ENCODE peak calls at places on chromosomes 7 and 10, in six cellular contexts. M is H9, H is neuronal stem cell, X is IMR-90, P is H1, O is mesenchymal stem cell. Y is an unnamed sample.

GRCh38 chr10:71771821-71772617 is 1.3 kb downstream of the VSIR start:
- DNase-seq in M (no peak), P (no peak), O (peak; percentile 67), X (peak; percentile 66), H (no peak), Y (peak; percentile 33)

GRCh38 chr7:12389089-12389700 is 14.5 kb downstream of the VWDE start:
- DNase-seq in H (peak; percentile 65), P (peak; percentile 5), O (peak; percentile 69), M (peak; percentile 63), X (peak; percentile 61), Y (peak; percentile 81)

GRCh38 chr10:24406809-24407483 is 198.0 kb downstream of the KIAA1217 start:
- DNase-seq in M (no peak), X (no peak), H (no peak), O (no peak), P (no peak), Y (no peak)

GRCh38 chr7:44050121-44050914 is 5.8 kb downstream of the DBNL start:
- DNase-seq in H (no peak), O (no peak), M (peak; percentile 15), P (no peak), X (no peak), Y (no peak)

GRCh38 chr10:92042541-92042940 is 119.0 kb downstream of the BTAF1 start:
- DNase-seq in M (no peak), X (no peak), H (no peak), O (no peak), P (no peak), Y (peak; percentile 66)

GRCh38 chr10:132616995-132617780 is 79.6 kb downstream of the INPP5A start:
- DNase-seq in M (no peak), O (no peak), H (no peak), X (no peak), P (no peak), Y (no peak)

GRCh38 chr7:24573008-24573553 is at the start of gene PALS2:
- DNase-seq in H (peak; percentile 78), X (peak; percentile 58), P (no peak), M (peak; percentile 84), O (peak; percentile 77), Y (peak; percentile 88)

GRCh38 chr10:132612571-132613504 is 75.3 kb downstream of the INPP5A start:
- DNase-seq in X (peak; percentile 32), P (no peak), O (no peak), H (no peak), M (no peak), Y (no peak)

GRCh38 chr10:95247881-95248583 is 42.8 kb downstream of the PDLIM1 start:
- DNase-seq in P (no peak), O (no peak), H (no peak), X (no peak), M (no peak), Y (peak; percentile 40)

GRCh38 chr10:126731613-126731995 is 61.1 kb upstream of the C10orf90 start:
- DNase-seq in P (no peak), O (no peak), M (no peak), X (no peak), H (no peak), Y (no peak)

GRCh38 chr7:26365077-26365896 is 73.6 kb downstream of the SNX10 start:
- DNase-seq in H (peak; percentile 65), M (no peak), X (peak; percentile 77), P (no peak), O (peak; percentile 76), Y (peak; percentile 73)

GRCh38 chr7:131219277-131220041 is 108.2 kb upstream of the MKLN1 start:
- DNase-seq in O (no peak), H (no peak), P (no peak), M (peak; percentile 67), X (no peak), Y (no peak)

GRCh38 chr10:133613699-133614098 is 12.9 kb downstream of the FRG2B start:
- DNase-seq in M (no peak), X (no peak), O (no peak), P (no peak), H (no peak), Y (no peak)

GRCh38 chr10:102599565-102600327 is 44.5 kb upstream of the TRIM8 start:
- DNase-seq in X (no peak), M (no peak), H (no peak), O (peak; percentile 65), P (no peak), Y (no peak)

GRCh38 chr10:104331208-104331838 is 6.9 kb downstream of the ITPRIP start:
- DNase-seq in X (peak; percentile 84), O (peak; percentile 72), M (peak; percentile 57), P (no peak), H (no peak), Y (peak; percentile 83)

GRCh38 chr10:65805993-65806392 is 1119.8 kb upstream of the LRRTM3 start:
- DNase-seq in X (no peak), M (no peak), H (no peak), P (no peak), O (peak; percentile 64), Y (no peak)

GRCh38 chr10:49664006-49664841 is 15.2 kb upstream of the C10orf53 start:
- DNase-seq in X (no peak), M (no peak), P (no peak), O (no peak), H (no peak), Y (no peak)

GRCh38 chr7:50022451-50022850 is 70.6 kb downstream of the ZPBP start:
- DNase-seq in H (no peak), P (no peak), M (no peak), X (no peak), O (no peak), Y (no peak)

GRCh38 chr7:29748286-29749099 is 57.8 kb upstream of the WIPF3 start:
- DNase-seq in X (peak; percentile 45), H (no peak), M (no peak), P (no peak), O (peak; percentile 53), Y (peak; percentile 49)

GRCh38 chr10:15690031-15690430 is 29.7 kb downstream of the ITGA8 start:
- DNase-seq in H (no peak), O (no peak), M (no peak), P (no peak), X (no peak), Y (no peak)

GRCh38 chr7:130998993-130999602 is 265.1 kb upstream of the KLF14 start:
- DNase-seq in H (no peak), X (peak; percentile 64), P (no peak), O (peak; percentile 43), M (no peak), Y (peak; percentile 39)

GRCh38 chr7:12323415-12323814 is 80.2 kb downstream of the VWDE start:
- DNase-seq in O (no peak), P (no peak), H (no peak), M (peak; percentile 32), X (no peak), Y (peak; percentile 27)

GRCh38 chr10:28975891-28976471 is 298.7 kb downstream of the BAMBI start:
- DNase-seq in H (peak; percentile 14), O (peak; percentile 20), X (peak; percentile 36), P (no peak), M (no peak), Y (no peak)

GRCh38 chr7:29138588-29138987 is 7.7 kb downstream of the CPVL start:
- DNase-seq in P (no peak), X (no peak), M (no peak), O (no peak), H (no peak), Y (no peak)

DNA sequence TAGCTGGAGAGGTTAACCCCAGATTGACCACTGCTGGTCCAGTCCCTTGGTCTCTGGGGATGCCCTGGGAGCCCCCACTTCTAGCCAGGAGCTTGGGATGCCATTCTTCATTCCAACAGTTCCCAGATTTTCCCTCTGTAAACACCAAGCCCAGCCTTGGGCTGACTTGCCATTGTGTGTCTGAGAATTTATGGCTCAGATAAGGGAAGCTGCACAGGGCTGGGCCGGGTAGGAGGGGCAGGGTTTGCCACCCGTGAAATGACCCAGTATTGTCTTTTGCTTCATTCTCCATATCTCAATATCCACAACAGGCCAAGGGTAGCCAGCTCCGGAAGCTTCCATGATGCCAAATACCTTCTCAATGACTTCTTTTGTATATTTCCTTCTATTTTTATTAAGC is 32.1 kb downstream of the AFAP1L2 start:
- DNase-seq in P (no peak), O (no peak), X (no peak), H (no peak), M (no peak), Y (no peak)
- H3K4ac ChIP-seq in P (no peak overlapping the region), O (no peak overlapping the region), X (no peak overlapping the region), H (no peak overlapping the region), M (no peak overlapping the region), Y (no peak overlapping the region)

DNA sequence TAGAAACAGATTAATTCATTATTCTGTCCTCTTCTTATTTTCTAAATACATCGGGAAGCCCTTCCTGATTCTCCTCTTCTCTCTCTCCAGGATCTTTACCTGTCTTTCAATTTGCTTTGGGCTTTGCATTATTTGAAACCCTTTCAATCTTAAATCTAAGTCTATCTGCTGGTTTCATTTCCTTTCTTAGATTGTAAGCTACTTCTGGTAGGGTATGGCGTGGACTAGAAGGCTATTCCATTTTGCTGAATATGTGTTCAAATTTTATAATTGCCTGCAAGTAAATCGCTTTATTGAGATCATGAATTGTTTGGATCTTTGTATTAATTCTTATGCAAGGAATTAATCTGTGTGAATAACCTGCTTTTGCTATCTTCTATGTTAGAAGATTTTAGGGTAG is 11.1 kb downstream of the STAM start:
- DNase-seq in M (no peak), H (no peak), X (no peak), O (no peak), P (no peak), Y (no peak)
- H2BK5ac ChIP-seq in M (no peak overlapping the region), H (no peak overlapping the region), X (no peak overlapping the region), O (no peak overlapping the region), P (no peak overlapping the region), Y (no peak overlapping the region)

DNA sequence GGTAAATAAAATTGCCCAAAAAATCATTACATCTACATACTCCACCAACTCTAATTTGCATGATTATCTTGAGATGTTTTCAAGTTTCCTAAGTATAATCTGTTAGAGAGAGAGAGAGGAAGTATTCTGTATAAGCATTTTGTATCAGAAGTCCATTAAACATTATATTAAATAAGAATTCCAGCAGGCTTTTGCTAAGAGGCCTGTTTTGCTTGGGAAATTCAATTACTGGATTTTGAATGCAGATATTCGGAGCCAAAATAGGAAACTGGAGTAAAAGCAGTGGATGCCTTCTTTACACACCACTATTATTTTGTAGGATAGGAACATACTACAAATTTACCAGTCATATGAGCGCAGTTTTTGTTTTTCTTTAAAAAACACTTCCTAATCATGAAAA is 727.8 kb downstream of the CNTNAP2 start:
- DNase-seq in P (no peak), H (no peak), X (no peak), O (no peak), M (no peak), Y (no peak)
- H3K4ac ChIP-seq in P (no peak overlapping the region), H (no peak overlapping the region), X (no peak overlapping the region), O (no peak overlapping the region), M (no peak overlapping the region), Y (no peak overlapping the region)

DNA sequence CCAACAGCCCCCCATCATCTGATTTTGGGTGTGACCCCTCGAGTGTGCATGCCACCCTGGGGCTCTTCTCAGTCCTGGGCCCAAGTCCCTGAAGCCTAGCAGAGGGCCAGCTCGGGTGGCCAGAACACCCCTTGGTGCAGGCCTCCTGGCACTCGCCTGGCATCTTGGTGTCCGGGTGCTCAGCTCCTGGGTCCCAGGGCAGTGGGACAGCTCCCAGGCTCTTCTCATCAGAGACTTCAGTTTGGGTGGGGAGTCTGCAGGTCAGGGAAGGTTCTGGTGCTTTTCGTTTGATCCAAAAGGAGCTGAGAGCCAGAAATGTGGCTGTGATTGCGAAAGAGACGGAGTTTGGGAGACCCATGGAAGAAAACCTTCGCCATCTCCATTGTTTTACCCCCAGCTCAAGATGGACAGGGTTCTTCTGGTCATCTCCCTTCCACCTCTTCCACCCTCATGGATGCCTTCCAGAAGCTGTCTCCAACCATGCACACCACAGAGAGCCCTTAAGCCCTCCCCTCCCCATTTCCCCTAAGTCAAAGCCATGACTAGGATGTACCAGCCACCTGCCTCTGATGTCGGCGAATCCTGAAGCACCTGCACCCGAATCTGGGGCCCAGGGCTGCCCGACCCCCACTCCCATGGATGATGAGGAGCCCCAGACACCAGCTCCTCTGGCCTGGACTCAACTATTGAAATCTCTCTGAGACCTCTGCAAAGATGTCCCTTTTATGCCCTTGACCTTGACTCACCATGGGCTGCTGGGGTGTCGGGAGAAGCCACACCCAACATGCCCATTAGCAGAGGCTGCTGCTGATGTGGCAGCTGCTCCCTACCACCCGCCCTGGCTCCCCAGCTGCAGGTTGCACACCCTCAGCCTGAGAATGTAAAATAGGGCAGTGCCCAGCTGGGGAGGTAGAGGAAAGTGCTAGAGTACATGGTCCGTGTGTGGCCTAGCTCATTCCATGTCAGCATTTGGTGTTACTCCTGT is 55.3 kb downstream of the ADCYAP1R1 start:
- DNase-seq in X (no peak), O (no peak), H (no peak), P (no peak), M (peak; percentile 13), Y (no peak)
- H2BK5ac ChIP-seq in X (no peak overlapping the region), O (no peak overlapping the region), H (no peak overlapping the region), P (no peak overlapping the region), M (no peak overlapping the region), Y (no peak overlapping the region)